ENCODE peak calls at places on chromosomes 16 and 17, in four cellular contexts. P is neural progenitor cell, X is AG20443, H is hippocampal formation. F is an unnamed sample.

GRCh38 chr17:49557204-49558024 is 18.3 kb upstream of the NXPH3 start:
- DNase-seq in P (peak; percentile 89), X (peak; percentile 52), H (no peak), F (no peak)

GRCh38 chr17:27588354-27588753 is 42.6 kb upstream of the LGALS9 start:
- DNase-seq in P (no peak), X (no peak), H (no peak), F (no peak)

GRCh38 chr17:234163-235047 is 53.0 kb upstream of the DOC2B start:
- DNase-seq in P (no peak), X (no peak), H (peak; percentile 16), F (no peak)

GRCh38 chr16:57539072-57539796 is 2.9 kb upstream of the CCDC102A start:
- DNase-seq in P (no peak), X (no peak), H (no peak), F (no peak)

GRCh38 chr17:46851029-46851741 is at the start of gene WNT9B:
- DNase-seq in P (peak; percentile 83), X (peak; percentile 57), H (no peak), F (peak; percentile 45)

GRCh38 chr17:60790205-60790604 is 112.6 kb downstream of the BCAS3 start:
- DNase-seq in P (no peak), X (no peak), H (no peak), F (no peak)

GRCh38 chr16:8622315-8622656 is 788 bp downstream of the METTL22 start:
- DNase-seq in P (no peak), X (no peak), H (no peak), F (no peak)

GRCh38 chr16:72468582-72468981 is 296.6 kb upstream of the PMFBP1 start:
- DNase-seq in P (no peak), X (no peak), H (no peak), F (no peak)

GRCh38 chr16:51442140-51442539 is 291.1 kb upstream of the SALL1 start:
- DNase-seq in P (no peak), X (no peak), H (peak; percentile 33), F (no peak)

GRCh38 chr16:11207646-11208045 is 48.4 kb downstream of the SOCS1 start:
- DNase-seq in P (no peak), X (no peak), H (no peak), F (no peak)

GRCh38 chr16:68009157-68009735 is 6.5 kb downstream of the DPEP2NB start:
- DNase-seq in P (no peak), X (no peak), H (no peak), F (no peak)

GRCh38 chr16:88382491-88383400 is at the start of gene ZNF469:
- DNase-seq in P (peak; percentile 69), X (peak; percentile 90), H (no peak), F (no peak)

GRCh38 chr17:44436336-44436735 is 46.9 kb upstream of the ITGA2B start:
- DNase-seq in P (no peak), X (no peak), H (no peak), F (no peak)

GRCh38 chr17:41140360-41141132 is at the start of gene KRTAP4-6:
- DNase-seq in P (no peak), X (peak; percentile 66), H (no peak), F (peak; percentile 74)

GRCh38 chr16:78976212-78976611 is 624.3 kb downstream of the MAF start:
- DNase-seq in P (no peak), X (no peak), H (no peak), F (no peak)

GRCh38 chr16:56424791-56425438 is 430 bp downstream of the AMFR start:
- DNase-seq in P (no peak), X (peak; percentile 61), H (no peak), F (peak; percentile 27)

GRCh38 chr17:27569257-27569722 is 61.7 kb upstream of the LGALS9 start:
- DNase-seq in P (peak; percentile 66), X (peak; percentile 48), H (no peak), F (no peak)